ENCODE peak calls at places on chromosomes 12 and 14, in eight cellular contexts. R is tibial artery, G is neural progenitor cell, J is heart right ventricle, W is astrocyte of the cerebellum, S is astrocyte of the spinal cord, I is ovary, H is osteocyte. N is an unnamed sample.
A peak's percentile ranks its signal among the peaks of the same experiment; 100 is the strongest.

GRCh38 chr12:124487065-124487833 is 80.2 kb downstream of the NCOR2 start:
- DNase-seq in R (no peak), G (no peak), J (peak; percentile 59), W (no peak), S (no peak), I (no peak), H (no peak), N (no peak)

GRCh38 chr14:21846227-21846885 is 172.7 kb upstream of the OR4E1 start:
- DNase-seq in R (no peak), G (peak; percentile 65), J (no peak), W (no peak), S (no peak), I (no peak), H (no peak), N (peak; percentile 66)

GRCh38 chr12:14768823-14769405 is 34.4 kb downstream of the WBP11 start:
- DNase-seq in R (no peak), G (peak; percentile 26), J (no peak), W (no peak), S (peak; percentile 29), I (peak; percentile 34), H (no peak), N (peak; percentile 6)

GRCh38 chr14:90727082-90727481 is 89.1 kb downstream of the TTC7B start:
- DNase-seq in R (no peak), G (no peak), J (no peak), W (no peak), S (no peak), I (no peak), H (no peak), N (no peak)

GRCh38 chr14:105421723-105422615 is 2.3 kb downstream of the MTA1 start:
- DNase-seq in R (no peak), G (no peak), J (no peak), W (no peak), S (no peak), I (no peak), H (no peak), N (no peak)

GRCh38 chr12:45334396-45334795 is 118.5 kb downstream of the ANO6 start:
- DNase-seq in R (no peak), G (no peak), J (no peak), W (no peak), S (no peak), I (no peak), H (no peak), N (no peak)

GRCh38 chr14:74604896-74605295 is 7.1 kb downstream of the LTBP2 start:
- DNase-seq in R (no peak), G (no peak), J (no peak), W (no peak), S (no peak), I (peak; percentile 42), H (no peak), N (no peak)

GRCh38 chr14:61923348-61923747 is 161.1 kb downstream of the SNAPC1 start:
- DNase-seq in R (no peak), G (no peak), J (no peak), W (no peak), S (peak; percentile 7), I (no peak), H (no peak), N (no peak)

GRCh38 chr14:49992901-49993335 is 100.0 kb downstream of the ARF6 start:
- DNase-seq in R (no peak), G (no peak), J (peak; percentile 36), W (no peak), S (peak; percentile 58), I (no peak), H (no peak), N (no peak)

GRCh38 chr12:58034311-58034710 is 92.9 kb downstream of the ATP23 start:
- DNase-seq in R (no peak), G (no peak), J (peak; percentile 19), W (no peak), S (no peak), I (no peak), H (no peak), N (no peak)

GRCh38 chr12:68180792-68181744 is 21.5 kb upstream of the IFNG start:
- DNase-seq in R (no peak), G (no peak), J (no peak), W (no peak), S (no peak), I (no peak), H (no peak), N (no peak)

GRCh38 chr14:54653764-54654469 is 87.0 kb downstream of the SAMD4A start:
- DNase-seq in R (peak; percentile 43), G (peak; percentile 42), J (peak; percentile 72), W (peak; percentile 76), S (peak; percentile 91), I (no peak), H (no peak), N (peak; percentile 48)

GRCh38 chr12:120659151-120659525 is 18.7 kb downstream of the CABP1 start:
- DNase-seq in R (no peak), G (no peak), J (no peak), W (no peak), S (no peak), I (no peak), H (no peak), N (no peak)

GRCh38 chr12:6914246-6914947 is at the start of gene ENO2:
- DNase-seq in R (peak; percentile 81), G (peak; percentile 79), J (peak; percentile 73), W (no peak), S (peak; percentile 62), I (peak; percentile 77), H (peak; percentile 90), N (peak; percentile 50)

GRCh38 chr12:131223791-131224567 is 270.3 kb downstream of the ADGRD1 start:
- DNase-seq in R (no peak), G (no peak), J (no peak), W (no peak), S (no peak), I (no peak), H (no peak), N (no peak)

GRCh38 chr12:27966870-27967269 is 5.7 kb downstream of the PTHLH start:
- DNase-seq in R (no peak), G (no peak), J (no peak), W (peak; percentile 91), S (peak; percentile 97), I (no peak), H (no peak), N (no peak)

GRCh38 chr12:130097798-130098255 is 64.4 kb upstream of the FZD10 start:
- DNase-seq in R (no peak), G (no peak), J (no peak), W (no peak), S (no peak), I (no peak), H (no peak), N (no peak)

GRCh38 chr12:92208613-92209121 is 63.0 kb upstream of the BTG1 start:
- DNase-seq in R (no peak), G (peak; percentile 8), J (peak; percentile 16), W (no peak), S (peak; percentile 70), I (no peak), H (no peak), N (no peak)

GRCh38 chr14:32595496-32595895 is 266.4 kb downstream of the AKAP6 start:
- DNase-seq in R (no peak), G (no peak), J (no peak), W (no peak), S (no peak), I (no peak), H (no peak), N (no peak)

GRCh38 chr12:82910246-82910893 is 223.7 kb downstream of the TMTC2 start:
- DNase-seq in R (no peak), G (peak; percentile 32), J (no peak), W (no peak), S (no peak), I (no peak), H (no peak), N (no peak)
- TF ChIP-seq CTCF in R (no peak), G (peak; percentile 27), J (no peak), W (no peak), S (no peak), I (no peak), H (no peak), N (no peak)

GRCh38 chr12:70365648-70366518 is at the start of gene KCNMB4:
- DNase-seq in R (peak; percentile 54), G (peak; percentile 95), J (peak; percentile 52), W (no peak), S (peak; percentile 38), I (peak; percentile 67), H (peak; percentile 85), N (peak; percentile 84)
- TF ChIP-seq CTCF in R (no peak), G (no peak), J (no peak), W (no peak), S (no peak), I (no peak), H (no peak), N (no peak)

GRCh38 chr14:69572634-69573135 is 2.0 kb downstream of the CCDC177 start:
- DNase-seq in R (no peak), G (no peak), J (no peak), W (no peak), S (no peak), I (no peak), H (no peak), N (no peak)

GRCh38 chr14:69573205-69573840 is 1.3 kb downstream of the CCDC177 start:
- DNase-seq in R (no peak), G (no peak), J (no peak), W (no peak), S (no peak), I (peak; percentile 22), H (no peak), N (no peak)

GRCh38 chr14:69574266-69574953 is at the start of gene CCDC177:
- DNase-seq in R (no peak), G (peak; percentile 94), J (no peak), W (no peak), S (peak; percentile 46), I (peak; percentile 65), H (peak; percentile 86), N (peak; percentile 74)

GRCh38 chr14:69573841-69574265 is 818 bp downstream of the CCDC177 start:
- DNase-seq in R (no peak), G (peak; percentile 95), J (no peak), W (no peak), S (no peak), I (peak; percentile 39), H (no peak), N (no peak)

GRCh38 chr14:69574954-69575295 is 254 bp upstream of the CCDC177 start:
- DNase-seq in R (no peak), G (no peak), J (no peak), W (no peak), S (no peak), I (no peak), H (no peak), N (no peak)
- TF ChIP-seq CTCF in R (peak; percentile 1), G (no peak), J (no peak), W (no peak), S (no peak), I (no peak), H (peak; percentile 24), N (peak; percentile 48)

DNA sequence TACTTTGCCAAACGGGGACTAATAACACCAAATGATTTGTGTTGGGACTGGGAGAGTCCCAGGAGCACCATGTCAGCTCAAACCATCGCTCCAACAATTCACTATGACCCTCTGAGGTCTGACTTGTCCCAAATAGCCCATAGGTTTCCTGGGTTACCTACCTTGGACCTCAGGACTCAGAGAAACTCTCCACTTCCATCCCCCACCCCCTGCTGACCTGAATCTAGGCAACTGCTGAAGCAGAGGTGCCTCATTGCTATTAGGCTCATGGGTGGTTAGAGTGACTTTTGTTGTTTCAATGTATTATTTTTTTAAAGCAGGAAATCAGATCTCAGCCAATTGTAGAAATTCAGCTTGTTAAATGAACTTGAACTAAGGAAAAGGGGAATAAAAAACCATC is 81.0 kb upstream of the SLC24A4 start:
- DNase-seq in R (no peak), G (no peak), J (no peak), W (no peak), S (no peak), I (no peak), H (no peak), N (no peak)
- TF ChIP-seq CTCF in R (no peak), G (no peak), J (no peak), W (no peak), S (no peak), I (no peak), H (no peak), N (no peak)

GRCh38 chr12:113092478-113093408 is 36.2 kb downstream of the DTX1 start:
- DNase-seq in R (no peak), G (peak; percentile 82), J (no peak), W (no peak), S (no peak), I (no peak), H (no peak), N (peak; percentile 48)
- TF ChIP-seq CTCF in R (no peak), G (peak; percentile 51), J (peak; percentile 24), W (no peak), S (no peak), I (no peak), H (no peak), N (no peak)

N was measured in endothelial cell.